ENCODE peak calls at places on chromosome X, in four cellular contexts. One of them, this sample, is unnamed.

GRCh38 chrX:74349387-74349786 is 45.4 kb downstream of the ZCCHC13 start:
- DNase-seq in fibroblast of pulmonary artery: peak
- DNase-seq in cardiac muscle cell: no peak
- DNase-seq in hepatocyte: no peak
- DNase-seq in this sample: no peak

GRCh38 chrX:37803057-37803456 is 23.2 kb downstream of the CYBB start:
- DNase-seq in fibroblast of pulmonary artery: no peak
- DNase-seq in cardiac muscle cell: no peak
- DNase-seq in hepatocyte: no peak
- DNase-seq in this sample: no peak

GRCh38 chrX:20060961-20061868 is 55.5 kb downstream of the MAP7D2 start:
- DNase-seq in fibroblast of pulmonary artery: no peak
- DNase-seq in cardiac muscle cell: no peak
- DNase-seq in hepatocyte: no peak
- DNase-seq in this sample: peak

GRCh38 chrX:130108647-130109428 is 1.5 kb downstream of the ELF4 start:
- DNase-seq in fibroblast of pulmonary artery: no peak
- DNase-seq in cardiac muscle cell: no peak
- DNase-seq in hepatocyte: peak
- DNase-seq in this sample: peak

GRCh38 chrX:129360175-129360574 is 163.1 kb downstream of the SMARCA1 start:
- DNase-seq in fibroblast of pulmonary artery: peak
- DNase-seq in cardiac muscle cell: peak
- DNase-seq in hepatocyte: peak
- DNase-seq in this sample: peak

GRCh38 chrX:39157796-39158195 is 356.5 kb downstream of the MID1IP1 start:
- DNase-seq in fibroblast of pulmonary artery: no peak
- DNase-seq in cardiac muscle cell: no peak
- DNase-seq in hepatocyte: no peak
- DNase-seq in this sample: no peak

GRCh38 chrX:95117556-95117955 is 1443.5 kb downstream of the FAM133A start:
- DNase-seq in fibroblast of pulmonary artery: no peak
- DNase-seq in cardiac muscle cell: no peak
- DNase-seq in hepatocyte: no peak
- DNase-seq in this sample: no peak

GRCh38 chrX:131752493-131753198 is 208.8 kb downstream of the OR13H1 start:
- DNase-seq in fibroblast of pulmonary artery: no peak
- DNase-seq in cardiac muscle cell: no peak
- DNase-seq in hepatocyte: no peak
- DNase-seq in this sample: no peak

GRCh38 chrX:41837270-41837944 is 85.9 kb downstream of the CASK start:
- DNase-seq in fibroblast of pulmonary artery: no peak
- DNase-seq in cardiac muscle cell: no peak
- DNase-seq in hepatocyte: no peak
- DNase-seq in this sample: peak

GRCh38 chrX:153744210-153745066 is 19.6 kb upstream of the PLXNB3 start:
- DNase-seq in fibroblast of pulmonary artery: no peak
- DNase-seq in cardiac muscle cell: peak
- DNase-seq in hepatocyte: no peak
- DNase-seq in this sample: no peak
- TF ChIP-seq CTCF in fibroblast of pulmonary artery: no peak
- TF ChIP-seq CTCF in cardiac muscle cell: no peak
- TF ChIP-seq CTCF in hepatocyte: peak
- TF ChIP-seq CTCF in this sample: peak

GRCh38 chrX:102720237-102721168 is at the start of gene GPRASP3:
- DNase-seq in fibroblast of pulmonary artery: peak
- DNase-seq in cardiac muscle cell: no peak
- DNase-seq in hepatocyte: peak
- DNase-seq in this sample: peak
- H3K4me3 ChIP-seq in fibroblast of pulmonary artery: peak
- H3K4me3 ChIP-seq in cardiac muscle cell: no peak
- H3K4me3 ChIP-seq in hepatocyte: peak
- H3K4me3 ChIP-seq in this sample: peak

GRCh38 chrX:149650162-149650561 is 18.6 kb upstream of the TMEM185A start:
- DNase-seq in fibroblast of pulmonary artery: no peak
- DNase-seq in cardiac muscle cell: no peak
- DNase-seq in hepatocyte: no peak
- DNase-seq in this sample: no peak

GRCh38 chrX:149652232-149652981 is 20.8 kb upstream of the TMEM185A start:
- DNase-seq in fibroblast of pulmonary artery: no peak
- DNase-seq in cardiac muscle cell: no peak
- DNase-seq in hepatocyte: no peak
- DNase-seq in this sample: no peak

GRCh38 chrX:149647505-149647904 is 15.9 kb upstream of the TMEM185A start:
- DNase-seq in fibroblast of pulmonary artery: no peak
- DNase-seq in cardiac muscle cell: no peak
- DNase-seq in hepatocyte: no peak
- DNase-seq in this sample: no peak

GRCh38 chrX:149643496-149643895 is 11.9 kb upstream of the TMEM185A start:
- DNase-seq in fibroblast of pulmonary artery: no peak
- DNase-seq in cardiac muscle cell: no peak
- DNase-seq in hepatocyte: no peak
- DNase-seq in this sample: no peak

DNA sequence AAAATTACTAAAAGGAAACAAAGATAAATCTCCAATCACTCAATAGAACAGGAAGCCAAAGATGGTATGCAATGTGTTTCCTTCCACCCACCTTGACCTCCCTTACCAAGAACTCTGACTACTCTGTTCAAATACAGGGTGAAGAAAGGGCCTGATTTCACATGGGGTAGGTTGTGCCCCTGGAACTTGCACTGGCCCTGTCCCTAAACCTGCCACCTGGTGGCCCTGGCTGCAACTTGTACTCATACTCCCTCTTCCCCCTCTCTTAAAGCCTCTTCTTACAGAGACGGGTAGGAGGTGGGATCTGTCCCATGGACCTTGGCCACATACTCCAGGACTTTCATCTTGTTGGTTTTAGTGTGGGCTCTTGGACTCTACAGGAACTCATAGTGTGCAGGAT is 17.3 kb upstream of the TMEM185A start:
- DNase-seq in fibroblast of pulmonary artery: no peak
- DNase-seq in cardiac muscle cell: no peak
- DNase-seq in hepatocyte: no peak
- DNase-seq in this sample: no peak
- TF ChIP-seq CTCF in fibroblast of pulmonary artery: no peak
- TF ChIP-seq CTCF in cardiac muscle cell: no peak
- TF ChIP-seq CTCF in hepatocyte: no peak
- TF ChIP-seq CTCF in this sample: peak

GRCh38 chrX:13374364-13374763 is 54.5 kb upstream of the ATXN3L start:
- DNase-seq in fibroblast of pulmonary artery: no peak
- DNase-seq in cardiac muscle cell: no peak
- DNase-seq in hepatocyte: no peak
- DNase-seq in this sample: no peak

GRCh38 chrX:13373807-13374187 is 53.9 kb upstream of the ATXN3L start:
- DNase-seq in fibroblast of pulmonary artery: peak
- DNase-seq in cardiac muscle cell: no peak
- DNase-seq in hepatocyte: peak
- DNase-seq in this sample: no peak

GRCh38 chrX:13372203-13372980 is 52.5 kb upstream of the ATXN3L start:
- DNase-seq in fibroblast of pulmonary artery: no peak
- DNase-seq in cardiac muscle cell: no peak
- DNase-seq in hepatocyte: no peak
- DNase-seq in this sample: no peak

GRCh38 chrX:13371191-13371590 is 51.3 kb upstream of the ATXN3L start:
- DNase-seq in fibroblast of pulmonary artery: peak
- DNase-seq in cardiac muscle cell: no peak
- DNase-seq in hepatocyte: no peak
- DNase-seq in this sample: no peak

DNA sequence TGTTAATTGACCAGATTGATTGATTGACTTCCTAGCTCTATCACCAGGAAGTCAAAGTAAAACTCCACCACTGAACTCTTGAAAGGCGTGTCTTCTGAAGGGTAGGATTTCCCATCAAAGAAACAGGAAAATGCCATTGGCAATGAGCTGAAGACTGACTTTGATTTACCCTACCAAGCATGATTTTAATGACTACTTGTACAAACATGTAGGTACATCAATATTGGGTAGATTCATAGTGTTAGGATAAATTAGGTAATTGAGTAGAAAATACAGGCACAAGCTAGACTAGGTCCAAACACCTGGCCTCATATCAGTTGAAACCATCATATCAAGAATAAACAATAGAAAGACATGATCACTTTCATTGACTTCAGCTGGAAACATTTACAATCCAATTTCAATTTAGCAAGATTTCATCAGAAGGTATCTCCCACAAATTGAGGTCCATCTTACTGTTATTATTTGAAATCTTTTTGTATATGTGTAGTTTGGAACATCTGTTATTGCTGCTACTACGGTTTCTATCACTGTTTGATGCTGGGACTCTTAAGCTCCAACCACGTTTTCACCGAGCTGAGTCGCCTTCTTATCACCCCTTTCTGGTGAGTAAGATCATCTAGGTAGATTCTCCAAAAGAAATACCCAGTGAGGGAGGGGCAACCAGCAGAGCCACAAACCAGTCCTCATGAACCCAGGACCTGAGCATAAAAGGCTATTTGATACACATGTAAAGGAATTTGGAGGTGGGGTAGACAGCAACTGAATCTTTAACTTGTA is 53.4 kb upstream of the ATXN3L start:
- DNase-seq in fibroblast of pulmonary artery: no peak
- DNase-seq in cardiac muscle cell: no peak
- DNase-seq in hepatocyte: no peak
- DNase-seq in this sample: no peak
- H3K4me3 ChIP-seq in fibroblast of pulmonary artery: no peak
- H3K4me3 ChIP-seq in cardiac muscle cell: no peak
- H3K4me3 ChIP-seq in hepatocyte: no peak
- H3K4me3 ChIP-seq in this sample: no peak

GRCh38 chrX:6095469-6095868 is 133.2 kb downstream of the NLGN4X start:
- DNase-seq in fibroblast of pulmonary artery: no peak
- DNase-seq in cardiac muscle cell: no peak
- DNase-seq in hepatocyte: no peak
- DNase-seq in this sample: peak
- TF ChIP-seq CTCF in fibroblast of pulmonary artery: no peak
- TF ChIP-seq CTCF in cardiac muscle cell: no peak
- TF ChIP-seq CTCF in hepatocyte: no peak
- TF ChIP-seq CTCF in this sample: no peak

This sample was measured in GM12865.